ENCODE peak calls at places on chromosomes 1 and 21, in ten cellular contexts. One of them, this sample, is unnamed. For H3K9me3, the result is how much of the 10 kb centered on the place peaks cover.

GRCh38 chr1:184110253-184111204 is 59.0 kb downstream of the TSEN15 start:
- DNase-seq in heart left ventricle: no peak
- DNase-seq in thyroid gland: no peak
- DNase-seq in tibial nerve: no peak
- DNase-seq in ovary: no peak
- DNase-seq in suprapubic skin: no peak
- DNase-seq in right lobe of liver: no peak
- DNase-seq in endothelial cell of umbilical vein: no peak
- DNase-seq in K562: no peak
- DNase-seq in A549: no peak
- DNase-seq in this sample: no peak

GRCh38 chr1:240998024-240998423 is 359.0 kb downstream of the RGS7 start:
- DNase-seq in heart left ventricle: no peak
- DNase-seq in thyroid gland: no peak
- DNase-seq in tibial nerve: no peak
- DNase-seq in ovary: no peak
- DNase-seq in suprapubic skin: no peak
- DNase-seq in right lobe of liver: no peak
- DNase-seq in endothelial cell of umbilical vein: peak
- DNase-seq in K562: no peak
- DNase-seq in A549: no peak
- DNase-seq in this sample: no peak

GRCh38 chr1:26994772-26995625 is 1.5 kb downstream of the TRNP1 start:
- DNase-seq in heart left ventricle: no peak
- DNase-seq in thyroid gland: no peak
- DNase-seq in tibial nerve: no peak
- DNase-seq in ovary: no peak
- DNase-seq in suprapubic skin: no peak
- DNase-seq in right lobe of liver: no peak
- DNase-seq in endothelial cell of umbilical vein: no peak
- DNase-seq in K562: no peak
- DNase-seq in A549: no peak
- DNase-seq in this sample: no peak

GRCh38 chr1:3194760-3195479 is 125.9 kb downstream of the PRDM16 start:
- DNase-seq in heart left ventricle: no peak
- DNase-seq in thyroid gland: no peak
- DNase-seq in tibial nerve: no peak
- DNase-seq in ovary: no peak
- DNase-seq in suprapubic skin: no peak
- DNase-seq in right lobe of liver: no peak
- DNase-seq in endothelial cell of umbilical vein: no peak
- DNase-seq in K562: no peak
- DNase-seq in A549: no peak
- DNase-seq in this sample: no peak

GRCh38 chr1:240720891-240721450 is 109.0 kb upstream of the GREM2 start:
- DNase-seq in heart left ventricle: no peak
- DNase-seq in thyroid gland: no peak
- DNase-seq in tibial nerve: no peak
- DNase-seq in ovary: no peak
- DNase-seq in suprapubic skin: no peak
- DNase-seq in right lobe of liver: no peak
- DNase-seq in endothelial cell of umbilical vein: no peak
- DNase-seq in K562: no peak
- DNase-seq in A549: no peak
- DNase-seq in this sample: no peak

GRCh38 chr1:24909388-24909898 is 20.6 kb downstream of the RUNX3 start:
- DNase-seq in heart left ventricle: no peak
- DNase-seq in thyroid gland: peak
- DNase-seq in tibial nerve: peak
- DNase-seq in ovary: no peak
- DNase-seq in suprapubic skin: no peak
- DNase-seq in right lobe of liver: peak
- DNase-seq in endothelial cell of umbilical vein: peak
- DNase-seq in K562: peak
- DNase-seq in A549: peak
- DNase-seq in this sample: peak

GRCh38 chr21:42381347-42381984 is 14.4 kb downstream of the TMPRSS3 start:
- DNase-seq in heart left ventricle: no peak
- DNase-seq in thyroid gland: peak
- DNase-seq in tibial nerve: no peak
- DNase-seq in ovary: no peak
- DNase-seq in suprapubic skin: no peak
- DNase-seq in right lobe of liver: peak
- DNase-seq in endothelial cell of umbilical vein: peak
- DNase-seq in K562: peak
- DNase-seq in A549: peak
- DNase-seq in this sample: peak

GRCh38 chr1:198088360-198089071 is 68.3 kb upstream of the NEK7 start:
- DNase-seq in heart left ventricle: no peak
- DNase-seq in thyroid gland: peak
- DNase-seq in tibial nerve: no peak
- DNase-seq in ovary: no peak
- DNase-seq in suprapubic skin: no peak
- DNase-seq in right lobe of liver: no peak
- DNase-seq in endothelial cell of umbilical vein: peak
- DNase-seq in K562: no peak
- DNase-seq in A549: peak
- DNase-seq in this sample: no peak

GRCh38 chr21:26587621-26588260 is 14.7 kb upstream of the CYYR1 start:
- DNase-seq in heart left ventricle: no peak
- DNase-seq in thyroid gland: no peak
- DNase-seq in tibial nerve: no peak
- DNase-seq in ovary: no peak
- DNase-seq in suprapubic skin: no peak
- DNase-seq in right lobe of liver: no peak
- DNase-seq in endothelial cell of umbilical vein: peak
- DNase-seq in K562: no peak
- DNase-seq in A549: peak
- DNase-seq in this sample: no peak

GRCh38 chr1:56547977-56548376 is 31.4 kb downstream of the PLPP3 start:
- DNase-seq in heart left ventricle: no peak
- DNase-seq in thyroid gland: peak
- DNase-seq in tibial nerve: peak
- DNase-seq in ovary: no peak
- DNase-seq in suprapubic skin: peak
- DNase-seq in right lobe of liver: peak
- DNase-seq in endothelial cell of umbilical vein: no peak
- DNase-seq in K562: no peak
- DNase-seq in A549: no peak
- DNase-seq in this sample: peak

GRCh38 chr1:86464819-86465218 is 3.9 kb upstream of the CLCA1 start:
- DNase-seq in heart left ventricle: no peak
- DNase-seq in thyroid gland: no peak
- DNase-seq in tibial nerve: no peak
- DNase-seq in ovary: no peak
- DNase-seq in suprapubic skin: no peak
- DNase-seq in right lobe of liver: no peak
- DNase-seq in endothelial cell of umbilical vein: no peak
- DNase-seq in K562: no peak
- DNase-seq in A549: no peak
- DNase-seq in this sample: no peak

GRCh38 chr1:39829791-39830533 is 41.3 kb upstream of the BMP8B start:
- DNase-seq in heart left ventricle: no peak
- DNase-seq in thyroid gland: no peak
- DNase-seq in tibial nerve: no peak
- DNase-seq in ovary: no peak
- DNase-seq in suprapubic skin: no peak
- DNase-seq in right lobe of liver: no peak
- DNase-seq in endothelial cell of umbilical vein: no peak
- DNase-seq in K562: peak
- DNase-seq in A549: no peak
- DNase-seq in this sample: no peak

GRCh38 chr21:31442339-31442738 is 98.3 kb upstream of the TIAM1 start:
- DNase-seq in heart left ventricle: no peak
- DNase-seq in thyroid gland: no peak
- DNase-seq in tibial nerve: no peak
- DNase-seq in ovary: no peak
- DNase-seq in suprapubic skin: no peak
- DNase-seq in right lobe of liver: no peak
- DNase-seq in endothelial cell of umbilical vein: no peak
- DNase-seq in K562: no peak
- DNase-seq in A549: no peak
- DNase-seq in this sample: no peak

GRCh38 chr1:85088408-85088784 is 40.1 kb upstream of the MCOLN3 start:
- DNase-seq in heart left ventricle: no peak
- DNase-seq in thyroid gland: no peak
- DNase-seq in tibial nerve: no peak
- DNase-seq in ovary: no peak
- DNase-seq in suprapubic skin: no peak
- DNase-seq in right lobe of liver: no peak
- DNase-seq in endothelial cell of umbilical vein: no peak
- DNase-seq in K562: no peak
- DNase-seq in A549: no peak
- DNase-seq in this sample: no peak

GRCh38 chr1:14598498-14599172 is at the start of gene KAZN:
- DNase-seq in heart left ventricle: no peak
- DNase-seq in thyroid gland: peak
- DNase-seq in tibial nerve: no peak
- DNase-seq in ovary: peak
- DNase-seq in suprapubic skin: no peak
- DNase-seq in right lobe of liver: no peak
- DNase-seq in endothelial cell of umbilical vein: no peak
- DNase-seq in K562: peak
- DNase-seq in A549: no peak
- DNase-seq in this sample: no peak

GRCh38 chr1:145891143-145891542 is 5.5 kb upstream of the ANKRD35 start:
- DNase-seq in heart left ventricle: no peak
- DNase-seq in thyroid gland: no peak
- DNase-seq in tibial nerve: no peak
- DNase-seq in ovary: no peak
- DNase-seq in suprapubic skin: no peak
- DNase-seq in right lobe of liver: no peak
- DNase-seq in endothelial cell of umbilical vein: peak
- DNase-seq in K562: no peak
- DNase-seq in A549: no peak
- DNase-seq in this sample: peak

GRCh38 chr1:159023723-159024122 is 14.0 kb downstream of the IFI16 start:
- DNase-seq in heart left ventricle: no peak
- DNase-seq in thyroid gland: no peak
- DNase-seq in tibial nerve: no peak
- DNase-seq in ovary: no peak
- DNase-seq in suprapubic skin: no peak
- DNase-seq in right lobe of liver: no peak
- DNase-seq in endothelial cell of umbilical vein: no peak
- DNase-seq in K562: no peak
- DNase-seq in A549: no peak
- DNase-seq in this sample: no peak

GRCh38 chr1:4298333-4298732 is 356.1 kb upstream of the AJAP1 start:
- DNase-seq in heart left ventricle: no peak
- DNase-seq in thyroid gland: no peak
- DNase-seq in tibial nerve: no peak
- DNase-seq in ovary: no peak
- DNase-seq in suprapubic skin: peak
- DNase-seq in right lobe of liver: no peak
- DNase-seq in endothelial cell of umbilical vein: no peak
- DNase-seq in K562: no peak
- DNase-seq in A549: no peak
- DNase-seq in this sample: no peak
- H3K9me3 ChIP-seq in heart left ventricle: under half
- H3K9me3 ChIP-seq in thyroid gland: under half
- H3K9me3 ChIP-seq in tibial nerve: under half
- H3K9me3 ChIP-seq in ovary: under half
- H3K9me3 ChIP-seq in suprapubic skin: under half
- H3K9me3 ChIP-seq in right lobe of liver: under half
- H3K9me3 ChIP-seq in endothelial cell of umbilical vein: under half
- H3K9me3 ChIP-seq in K562: under half
- H3K9me3 ChIP-seq in A549: under half
- H3K9me3 ChIP-seq in this sample: under half

GRCh38 chr1:162069334-162070093 is at the start of gene NOS1AP:
- DNase-seq in heart left ventricle: peak
- DNase-seq in thyroid gland: peak
- DNase-seq in tibial nerve: peak
- DNase-seq in ovary: peak
- DNase-seq in suprapubic skin: peak
- DNase-seq in right lobe of liver: peak
- DNase-seq in endothelial cell of umbilical vein: peak
- DNase-seq in K562: peak
- DNase-seq in A549: peak
- DNase-seq in this sample: peak
- TF ChIP-seq POLR2A in heart left ventricle: no peak
- TF ChIP-seq POLR2A in thyroid gland: peak
- TF ChIP-seq POLR2A in tibial nerve: peak
- TF ChIP-seq POLR2A in ovary: no peak
- TF ChIP-seq POLR2A in suprapubic skin: no peak
- TF ChIP-seq POLR2A in right lobe of liver: peak
- TF ChIP-seq POLR2A in endothelial cell of umbilical vein: no peak
- TF ChIP-seq POLR2A in K562: no peak
- TF ChIP-seq POLR2A in A549: no peak
- TF ChIP-seq POLR2A in this sample: no peak

DNA sequence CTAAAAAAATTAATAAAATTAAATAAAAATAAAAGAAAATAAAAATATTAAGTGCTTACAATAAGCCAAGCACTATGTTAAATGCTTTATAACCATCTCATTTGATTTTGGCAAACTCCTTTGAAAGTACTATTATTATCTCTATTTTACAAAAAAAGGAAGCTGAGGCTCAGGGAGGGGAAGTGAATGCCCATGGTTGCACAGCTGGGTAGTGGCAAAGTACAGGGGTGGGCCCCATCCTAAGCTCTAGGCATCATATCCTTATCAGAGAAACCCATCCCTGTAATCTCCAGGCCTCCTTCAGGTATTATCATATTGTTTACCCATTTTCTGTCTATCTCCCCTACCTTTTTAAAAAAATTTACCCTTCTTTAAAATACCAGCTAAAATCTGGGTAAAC is 2.3 kb upstream of the MED18 start:
- DNase-seq in heart left ventricle: no peak
- DNase-seq in thyroid gland: no peak
- DNase-seq in tibial nerve: no peak
- DNase-seq in ovary: no peak
- DNase-seq in suprapubic skin: no peak
- DNase-seq in right lobe of liver: no peak
- DNase-seq in endothelial cell of umbilical vein: no peak
- DNase-seq in K562: no peak
- DNase-seq in A549: no peak
- DNase-seq in this sample: no peak
- H3K27ac ChIP-seq in heart left ventricle: no peak
- H3K27ac ChIP-seq in thyroid gland: no peak
- H3K27ac ChIP-seq in tibial nerve: no peak
- H3K27ac ChIP-seq in ovary: no peak
- H3K27ac ChIP-seq in suprapubic skin: no peak
- H3K27ac ChIP-seq in right lobe of liver: no peak
- H3K27ac ChIP-seq in endothelial cell of umbilical vein: no peak
- H3K27ac ChIP-seq in K562: no peak
- H3K27ac ChIP-seq in A549: peak
- H3K27ac ChIP-seq in this sample: no peak

GRCh38 chr1:180381184-180381580 is 121.2 kb downstream of the ACBD6 start:
- DNase-seq in heart left ventricle: no peak
- DNase-seq in thyroid gland: no peak
- DNase-seq in tibial nerve: no peak
- DNase-seq in ovary: no peak
- DNase-seq in suprapubic skin: no peak
- DNase-seq in right lobe of liver: no peak
- DNase-seq in endothelial cell of umbilical vein: no peak
- DNase-seq in K562: no peak
- DNase-seq in A549: no peak
- DNase-seq in this sample: no peak
- H3K9me3 ChIP-seq in heart left ventricle: half or more
- H3K9me3 ChIP-seq in thyroid gland: under half
- H3K9me3 ChIP-seq in tibial nerve: half or more
- H3K9me3 ChIP-seq in ovary: under half
- H3K9me3 ChIP-seq in suprapubic skin: under half
- H3K9me3 ChIP-seq in right lobe of liver: under half
- H3K9me3 ChIP-seq in endothelial cell of umbilical vein: under half
- H3K9me3 ChIP-seq in K562: under half
- H3K9me3 ChIP-seq in A549: under half
- H3K9me3 ChIP-seq in this sample: under half

GRCh38 chr1:107541412-107541811 is 400.6 kb downstream of the NTNG1 start:
- DNase-seq in heart left ventricle: no peak
- DNase-seq in thyroid gland: no peak
- DNase-seq in tibial nerve: no peak
- DNase-seq in ovary: no peak
- DNase-seq in suprapubic skin: no peak
- DNase-seq in right lobe of liver: no peak
- DNase-seq in endothelial cell of umbilical vein: no peak
- DNase-seq in K562: no peak
- DNase-seq in A549: no peak
- DNase-seq in this sample: no peak
- TF ChIP-seq POLR2A in heart left ventricle: no peak
- TF ChIP-seq POLR2A in thyroid gland: no peak
- TF ChIP-seq POLR2A in tibial nerve: no peak
- TF ChIP-seq POLR2A in ovary: no peak
- TF ChIP-seq POLR2A in suprapubic skin: no peak
- TF ChIP-seq POLR2A in right lobe of liver: no peak
- TF ChIP-seq POLR2A in endothelial cell of umbilical vein: no peak
- TF ChIP-seq POLR2A in K562: no peak
- TF ChIP-seq POLR2A in A549: no peak
- TF ChIP-seq POLR2A in this sample: no peak

This sample was measured in stomach.